ENCODE peak calls at places on chromosome 9, in five cellular contexts. W is activated naive CD8-positive, alpha-beta T cell treated with anti-CD3 and anti-CD28 coated beads, Interleukin-2, amount 50 U/mL, for 24 hours; R is GM12865; I is smooth muscle cell of the brain vasculature; J is T-helper 1 cell. O is an unnamed sample.

GRCh38 chr9:80699551-80699998 is 989.8 kb downstream of the TLE1 start:
- DNase-seq in W (no peak), R (no peak), I (peak), J (no peak), O (no peak)

GRCh38 chr9:15837079-15837679 is 284.3 kb downstream of the CCDC171 start:
- DNase-seq in W (peak), R (peak), I (peak), J (peak), O (no peak)

GRCh38 chr9:14645648-14646047 is 47.6 kb downstream of the ZDHHC21 start:
- DNase-seq in W (no peak), R (no peak), I (no peak), J (no peak), O (no peak)

GRCh38 chr9:714675-715074 is 126.8 kb upstream of the DMRT1 start:
- DNase-seq in W (no peak), R (no peak), I (no peak), J (no peak), O (no peak)

GRCh38 chr9:95788486-95789110 is 86.9 kb upstream of the ERCC6L2 start:
- DNase-seq in W (no peak), R (no peak), I (no peak), J (no peak), O (no peak)

GRCh38 chr9:119009253-119009652 is 360.0 kb downstream of the BRINP1 start:
- DNase-seq in W (no peak), R (no peak), I (no peak), J (no peak), O (no peak)

GRCh38 chr9:133578524-133579230 is 30.5 kb downstream of the FAM163B start:
- DNase-seq in W (no peak), R (no peak), I (no peak), J (no peak), O (no peak)

GRCh38 chr9:98263482-98264357 is 8.3 kb upstream of the TBC1D2 start:
- DNase-seq in W (peak), R (peak), I (peak), J (peak), O (peak)

GRCh38 chr9:76394896-76395244 is 644 bp upstream of the RFK start:
- DNase-seq in W (peak), R (peak), I (no peak), J (peak), O (peak)

GRCh38 chr9:89476546-89476945 is 21.4 kb downstream of the SEMA4D start:
- DNase-seq in W (no peak), R (no peak), I (no peak), J (no peak), O (no peak)

GRCh38 chr9:136694163-136694864 is 7.1 kb upstream of the AGPAT2 start:
- DNase-seq in W (peak), R (peak), I (no peak), J (no peak), O (no peak)

GRCh38 chr9:14243514-14244042 is 70.4 kb downstream of the NFIB start:
- DNase-seq in W (no peak), R (no peak), I (no peak), J (no peak), O (no peak)

GRCh38 chr9:131478421-131478868 is 24.3 kb upstream of the POMT1 start:
- DNase-seq in W (peak), R (peak), I (no peak), J (peak), O (peak)

GRCh38 chr9:110214553-110214952 is 6.6 kb upstream of the C9orf152 start:
- DNase-seq in W (no peak), R (no peak), I (no peak), J (no peak), O (no peak)

GRCh38 chr9:90846770-90847419 is 45.3 kb downstream of the SYK start:
- DNase-seq in W (no peak), R (no peak), I (no peak), J (no peak), O (no peak)

GRCh38 chr9:89418882-89419641 is 78.9 kb downstream of the SEMA4D start:
- DNase-seq in W (peak), R (peak), I (no peak), J (peak), O (peak)

GRCh38 chr9:103714992-103715391 is 379.1 kb upstream of the SMC2 start:
- DNase-seq in W (no peak), R (no peak), I (no peak), J (no peak), O (no peak)

GRCh38 chr9:37061763-37062162 is 27.7 kb upstream of the PAX5 start:
- DNase-seq in W (no peak), R (no peak), I (no peak), J (no peak), O (no peak)

GRCh38 chr9:27353405-27354229 is 56.7 kb upstream of the EQTN start:
- DNase-seq in W (no peak), R (peak), I (no peak), J (no peak), O (no peak)

GRCh38 chr9:100125236-100125635 is 26.2 kb downstream of the INVS start:
- DNase-seq in W (no peak), R (no peak), I (no peak), J (no peak), O (no peak)

GRCh38 chr9:111598730-111599091 is 736 bp downstream of the PTGR1 start:
- DNase-seq in W (no peak), R (no peak), I (no peak), J (no peak), O (no peak)

GRCh38 chr9:121599872-121600585 is 51.4 kb upstream of the DAB2IP start:
- DNase-seq in W (no peak), R (no peak), I (no peak), J (no peak), O (no peak)

GRCh38 chr9:95316794-95317118 is 753 bp downstream of the FANCC start:
- DNase-seq in W (no peak), R (peak), I (no peak), J (no peak), O (no peak)

GRCh38 chr9:69981686-69982450 is 61.8 kb upstream of the MAMDC2 start:
- DNase-seq in W (no peak), R (no peak), I (no peak), J (no peak), O (no peak)

GRCh38 chr9:77433675-77434445 is 214.3 kb downstream of the GNA14 start:
- DNase-seq in W (peak), R (peak), I (peak), J (peak), O (peak)

GRCh38 chr9:2755285-2755684 is 38.0 kb downstream of the KCNV2 start:
- DNase-seq in W (no peak), R (no peak), I (no peak), J (no peak), O (no peak)

GRCh38 chr9:114429488-114429887 is 41.7 kb upstream of the AKNA start:
- DNase-seq in W (no peak), R (no peak), I (no peak), J (no peak), O (no peak)

GRCh38 chr9:102867488-102867887 is 127.6 kb upstream of the CYLC2 start:
- DNase-seq in W (no peak), R (no peak), I (no peak), J (no peak), O (no peak)

GRCh38 chr9:757246-757881 is 84.1 kb upstream of the DMRT1 start:
- DNase-seq in W (no peak), R (peak), I (no peak), J (no peak), O (no peak)

GRCh38 chr9:109441296-109441695 is 56.8 kb downstream of the PTPN3 start:
- DNase-seq in W (no peak), R (no peak), I (no peak), J (no peak), O (no peak)

GRCh38 chr9:105039180-105039799 is 111.3 kb upstream of the ABCA1 start:
- DNase-seq in W (no peak), R (no peak), I (no peak), J (no peak), O (no peak)

GRCh38 chr9:99109522-99109921 is 4.6 kb downstream of the TGFBR1 start:
- DNase-seq in W (no peak), R (no peak), I (no peak), J (no peak), O (no peak)

GRCh38 chr9:13378171-13378570 is 98.7 kb upstream of the MPDZ start:
- DNase-seq in W (no peak), R (no peak), I (no peak), J (no peak), O (no peak)

GRCh38 chr9:110916361-110916760 is 121.9 kb downstream of the LPAR1 start:
- DNase-seq in W (no peak), R (no peak), I (no peak), J (no peak), O (no peak)

GRCh38 chr9:34451135-34451534 is 7.2 kb downstream of the FAM219A start:
- DNase-seq in W (no peak), R (no peak), I (no peak), J (no peak), O (no peak)

GRCh38 chr9:128705051-128705965 is 3.0 kb downstream of the PKN3 start:
- DNase-seq in W (no peak), R (no peak), I (no peak), J (no peak), O (no peak)

GRCh38 chr9:69466151-69466550 is 141.1 kb downstream of the ENTREP1 start:
- DNase-seq in W (no peak), R (no peak), I (no peak), J (no peak), O (no peak)